ENCODE peak calls at places on chromosome 17, in ten cellular contexts. S is left ventricle myocardium inferior, P is right lobe of liver, E is OCI-LY7, V is sigmoid colon, W is tibial artery, U is Peyer's patch, O is MM.1S, H is esophagus squamous epithelium, Z is tibial nerve. L is an unnamed sample. For H3K4me1, the result is how much of the 10 kb centered on the place peaks cover.

GRCh38 chr17:1110844-1111598 is 68.8 kb downstream of the ABR start:
- DNase-seq in S (peak), P (no peak), E (no peak), V (peak), W (peak), U (peak), O (no peak), H (no peak), Z (peak), L (peak)

GRCh38 chr17:12230411-12230810 is 209.7 kb downstream of the MAP2K4 start:
- DNase-seq in S (no peak), P (no peak), E (no peak), V (no peak), W (no peak), U (no peak), O (no peak), H (no peak), Z (no peak), L (no peak)

GRCh38 chr17:6079155-6079554 is 9.0 kb downstream of the WSCD1 start:
- DNase-seq in S (no peak), P (no peak), E (no peak), V (no peak), W (no peak), U (no peak), O (peak), H (no peak), Z (no peak), L (no peak)

GRCh38 chr17:72381597-72382397 is 261.0 kb downstream of the SOX9 start:
- DNase-seq in S (no peak), P (no peak), E (no peak), V (no peak), W (no peak), U (no peak), O (peak), H (no peak), Z (no peak), L (no peak)

GRCh38 chr17:63534816-63535455 is 11.8 kb downstream of the KCNH6 start:
- DNase-seq in S (no peak), P (peak), E (no peak), V (no peak), W (no peak), U (no peak), O (no peak), H (no peak), Z (no peak), L (no peak)

GRCh38 chr17:50533720-50534148 is 1.2 kb downstream of the EPN3 start:
- DNase-seq in S (peak), P (peak), E (no peak), V (no peak), W (no peak), U (peak), O (no peak), H (no peak), Z (peak), L (peak)

GRCh38 chr17:81157848-81158687 is 7.2 kb upstream of the PVALEF start:
- DNase-seq in S (no peak), P (no peak), E (no peak), V (no peak), W (no peak), U (no peak), O (no peak), H (no peak), Z (no peak), L (no peak)

GRCh38 chr17:70855401-70856054 is 686.2 kb downstream of the KCNJ2 start:
- DNase-seq in S (no peak), P (peak), E (no peak), V (no peak), W (no peak), U (no peak), O (no peak), H (no peak), Z (no peak), L (no peak)

GRCh38 chr17:218711-219110 is 37.3 kb upstream of the DOC2B start:
- DNase-seq in S (no peak), P (peak), E (no peak), V (peak), W (no peak), U (peak), O (no peak), H (no peak), Z (no peak), L (no peak)

GRCh38 chr17:38852771-38853291 is 690 bp downstream of the RPL23 start:
- DNase-seq in S (no peak), P (no peak), E (peak), V (no peak), W (no peak), U (no peak), O (peak), H (no peak), Z (no peak), L (no peak)

GRCh38 chr17:38868095-38868967 is 1.5 kb upstream of the LASP1 start:
- DNase-seq in S (peak), P (peak), E (peak), V (peak), W (peak), U (peak), O (peak), H (no peak), Z (peak), L (no peak)

GRCh38 chr17:12043702-12044101 is 23.0 kb downstream of the MAP2K4 start:
- DNase-seq in S (no peak), P (no peak), E (no peak), V (no peak), W (no peak), U (no peak), O (no peak), H (no peak), Z (no peak), L (no peak)

GRCh38 chr17:56536766-56537165 is 56.7 kb upstream of the NOG start:
- DNase-seq in S (no peak), P (no peak), E (no peak), V (no peak), W (no peak), U (no peak), O (no peak), H (no peak), Z (no peak), L (no peak)

DNA sequence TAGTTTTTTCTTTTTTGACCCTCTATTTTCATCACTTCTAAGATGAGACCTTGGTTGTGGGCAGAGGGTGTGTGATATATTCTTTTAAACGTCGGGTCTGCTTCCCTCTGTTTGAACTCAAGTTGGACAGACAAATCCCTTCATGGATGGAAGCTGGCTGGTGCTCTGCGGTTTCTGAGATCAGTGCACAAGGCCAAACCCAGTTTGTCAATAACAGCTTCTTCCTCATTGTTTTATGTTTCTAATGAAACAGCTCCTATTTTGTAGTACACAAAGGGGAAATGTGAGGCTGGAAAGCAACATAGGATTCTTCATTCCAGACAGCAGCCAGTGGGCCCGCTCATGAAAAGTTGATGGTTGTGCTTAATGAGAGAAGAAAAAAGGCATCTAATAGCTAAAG is 159.6 kb downstream of the PRKCA start:
- DNase-seq in S (no peak), P (no peak), E (no peak), V (no peak), W (no peak), U (no peak), O (no peak), H (no peak), Z (no peak), L (no peak)
- H3K4me1 ChIP-seq in S (under half), P (under half), E (under half), V (under half), W (under half), U (under half), O (under half), H (under half), Z (under half), L (under half)

DNA sequence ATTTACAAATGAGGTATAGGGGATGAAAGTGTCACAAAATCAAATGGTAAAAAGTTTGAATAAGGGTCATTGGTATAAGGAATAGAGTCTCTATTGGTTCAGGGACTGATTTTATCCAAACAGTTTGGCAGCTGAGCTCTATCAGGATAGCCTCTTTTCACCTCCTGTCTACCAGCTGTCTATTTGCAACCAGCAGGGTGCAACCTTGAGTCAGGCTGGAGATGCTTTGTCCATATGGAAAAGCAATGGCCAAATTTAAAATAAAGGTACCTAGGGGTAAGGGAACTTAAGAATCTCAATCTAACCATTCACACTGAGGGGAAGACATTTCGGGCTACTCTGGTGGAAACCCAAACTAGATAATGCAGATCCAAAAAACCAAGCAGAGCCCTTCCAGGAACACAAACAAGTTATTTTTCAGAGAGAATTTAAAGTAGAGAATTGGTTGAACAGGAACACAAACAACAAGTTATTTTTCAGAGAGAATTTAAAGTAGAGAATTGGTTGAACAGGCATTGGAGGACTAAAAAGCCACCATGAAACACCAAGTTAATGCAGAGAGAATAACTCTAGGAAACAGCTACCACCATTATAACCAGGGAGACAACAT is 12.6 kb upstream of the CA10 start:
- DNase-seq in S (no peak), P (no peak), E (no peak), V (no peak), W (no peak), U (no peak), O (no peak), H (no peak), Z (no peak), L (peak)
- TF ChIP-seq CTCF in S (no peak), P (peak), E (peak), V (no peak), W (no peak), U (no peak), O (peak), H (no peak), Z (no peak), L (peak)

DNA sequence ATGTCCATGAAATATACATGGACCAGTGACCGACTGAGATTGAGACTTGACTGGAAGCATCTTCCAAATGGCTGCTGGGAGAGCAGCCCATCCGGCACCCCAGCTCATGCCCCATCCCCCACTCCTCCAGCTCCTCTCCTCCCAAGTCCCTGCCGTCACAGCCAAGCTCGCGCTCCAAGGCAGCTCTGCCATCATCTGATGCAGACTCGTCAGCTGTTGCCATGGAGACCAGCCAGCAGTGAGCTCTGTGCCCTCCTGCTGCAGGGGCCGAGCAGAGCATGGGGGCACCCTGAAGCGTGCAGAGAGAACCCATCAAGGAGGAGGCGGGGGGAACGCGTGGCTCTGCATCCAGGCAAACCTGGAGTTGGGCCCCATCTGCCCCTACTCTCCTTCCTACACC is 74.5 kb upstream of the TNRC6C start:
- DNase-seq in S (no peak), P (no peak), E (peak), V (no peak), W (no peak), U (no peak), O (no peak), H (no peak), Z (no peak), L (peak)
- H3K4me1 ChIP-seq in S (half or more), P (under half), E (half or more), V (under half), W (under half), U (under half), O (under half), H (under half), Z (under half), L (half or more)

DNA sequence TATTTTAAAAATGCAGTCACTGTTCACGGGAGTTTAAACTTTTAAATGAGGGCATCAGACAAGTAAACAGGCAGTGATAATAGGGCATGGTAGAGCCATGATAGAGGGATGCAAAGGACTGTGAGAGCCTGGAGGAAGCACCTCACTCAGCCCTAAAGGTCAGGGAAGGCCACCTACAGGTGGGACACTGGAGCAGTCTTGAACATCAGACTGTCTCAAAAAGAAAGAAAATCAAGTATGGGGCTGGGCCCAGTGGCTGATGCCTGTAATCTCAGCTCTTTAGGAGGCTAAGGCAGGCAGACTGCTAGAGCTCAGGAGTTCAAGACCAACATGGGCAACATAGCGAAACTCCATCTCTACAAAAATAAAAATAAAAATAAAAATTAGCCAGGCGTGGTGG is 31.0 kb upstream of the DHRS7B start:
- DNase-seq in S (no peak), P (no peak), E (peak), V (no peak), W (no peak), U (no peak), O (no peak), H (no peak), Z (no peak), L (no peak)
- TF ChIP-seq CTCF in S (no peak), P (no peak), E (peak), V (no peak), W (no peak), U (no peak), O (no peak), H (no peak), Z (no peak), L (no peak)

GRCh38 chr17:36814958-36815357 is 122.3 kb upstream of the LHX1 start:
- DNase-seq in S (no peak), P (no peak), E (no peak), V (no peak), W (peak), U (no peak), O (no peak), H (no peak), Z (no peak), L (no peak)
- H3K4me1 ChIP-seq in S (under half), P (under half), E (under half), V (under half), W (under half), U (under half), O (under half), H (under half), Z (under half), L (under half)

GRCh38 chr17:30380106-30380420 is 1.3 kb downstream of the CPD start:
- DNase-seq in S (no peak), P (no peak), E (peak), V (no peak), W (no peak), U (no peak), O (no peak), H (no peak), Z (no peak), L (no peak)

GRCh38 chr17:30377574-30377973 is 1.2 kb upstream of the CPD start:
- DNase-seq in S (no peak), P (no peak), E (no peak), V (no peak), W (no peak), U (no peak), O (no peak), H (no peak), Z (no peak), L (no peak)

GRCh38 chr17:30379303-30380105 is 777 bp downstream of the CPD start:
- DNase-seq in S (peak), P (peak), E (peak), V (peak), W (no peak), U (peak), O (peak), H (no peak), Z (no peak), L (peak)

GRCh38 chr17:30378191-30378796 is 433 bp upstream of the CPD start:
- DNase-seq in S (peak), P (peak), E (peak), V (peak), W (no peak), U (peak), O (peak), H (no peak), Z (no peak), L (peak)

DNA sequence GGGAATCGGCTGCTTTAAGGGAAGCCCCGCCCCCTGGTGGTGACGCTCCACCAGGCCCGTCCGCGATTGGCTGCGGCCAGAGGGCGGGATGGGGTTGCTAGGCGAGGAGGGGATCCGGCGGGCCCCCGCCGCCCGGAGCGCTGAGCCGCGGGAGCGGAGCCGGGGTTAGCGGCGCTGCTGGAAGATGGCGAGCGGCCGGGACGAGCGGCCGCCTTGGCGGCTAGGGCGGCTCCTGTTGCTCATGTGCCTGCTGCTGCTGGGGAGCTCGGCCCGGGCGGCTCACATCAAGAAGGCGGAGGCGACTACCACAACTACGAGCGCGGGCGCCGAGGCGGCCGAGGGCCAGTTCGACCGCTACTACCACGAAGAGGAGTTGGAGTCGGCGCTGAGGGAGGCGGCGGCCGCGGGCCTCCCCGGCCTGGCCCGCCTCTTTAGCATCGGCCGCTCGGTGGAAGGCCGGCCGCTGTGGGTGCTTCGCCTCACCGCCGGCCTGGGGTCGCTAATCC is at the start of gene CPD:
- DNase-seq in S (peak), P (peak), E (peak), V (peak), W (peak), U (peak), O (peak), H (peak), Z (peak), L (peak)
- TF ChIP-seq CTCF in S (no peak), P (no peak), E (no peak), V (no peak), W (no peak), U (peak), O (no peak), H (peak), Z (no peak), L (no peak)

L was measured in BE2C.